ENCODE peak calls at places on chromosomes 4 and X, in seven cellular contexts. One of them, this sample, is unnamed.

GRCh38 chrX:24355095-24355494 is 5.3 kb upstream of the SUPT20HL1 start:
- DNase-seq in IMR-90: peak; percentile 12
- DNase-seq in PC-3: no peak
- DNase-seq in suprapubic skin: no peak
- DNase-seq in fibroblast of pulmonary artery: no peak
- DNase-seq in ascending aorta: no peak
- DNase-seq in ovary: no peak
- DNase-seq in this sample: no peak

GRCh38 chrX:13177921-13178320 is 133.5 kb upstream of the FAM9C start:
- DNase-seq in IMR-90: no peak
- DNase-seq in PC-3: no peak
- DNase-seq in suprapubic skin: no peak
- DNase-seq in fibroblast of pulmonary artery: no peak
- DNase-seq in ascending aorta: no peak
- DNase-seq in ovary: no peak
- DNase-seq in this sample: no peak

GRCh38 chr4:1305261-1305711 is 15.6 kb downstream of the MAEA start:
- DNase-seq in IMR-90: no peak
- DNase-seq in PC-3: peak; percentile 60
- DNase-seq in suprapubic skin: no peak
- DNase-seq in fibroblast of pulmonary artery: no peak
- DNase-seq in ascending aorta: no peak
- DNase-seq in ovary: no peak
- DNase-seq in this sample: no peak

GRCh38 chr4:53895137-53895536 is 169.3 kb downstream of the CHIC2 start:
- DNase-seq in IMR-90: no peak
- DNase-seq in PC-3: no peak
- DNase-seq in suprapubic skin: no peak
- DNase-seq in fibroblast of pulmonary artery: no peak
- DNase-seq in ascending aorta: no peak
- DNase-seq in ovary: no peak
- DNase-seq in this sample: no peak

GRCh38 chrX:135454816-135455215 is 33.1 kb downstream of the SMIM10L2A start:
- DNase-seq in IMR-90: no peak
- DNase-seq in PC-3: no peak
- DNase-seq in suprapubic skin: no peak
- DNase-seq in fibroblast of pulmonary artery: peak; percentile 10
- DNase-seq in ascending aorta: no peak
- DNase-seq in ovary: no peak
- DNase-seq in this sample: no peak

GRCh38 chrX:134480061-134480460 is 20.1 kb downstream of the HPRT1 start:
- DNase-seq in IMR-90: peak; percentile 70
- DNase-seq in PC-3: no peak
- DNase-seq in suprapubic skin: no peak
- DNase-seq in fibroblast of pulmonary artery: peak; percentile 40
- DNase-seq in ascending aorta: no peak
- DNase-seq in ovary: no peak
- DNase-seq in this sample: peak; percentile 42

GRCh38 chr4:4395849-4396627 is 9.1 kb downstream of the NSG1 start:
- DNase-seq in IMR-90: peak; percentile 53
- DNase-seq in PC-3: no peak
- DNase-seq in suprapubic skin: no peak
- DNase-seq in fibroblast of pulmonary artery: peak; percentile 31
- DNase-seq in ascending aorta: no peak
- DNase-seq in ovary: no peak
- DNase-seq in this sample: peak; percentile 29

GRCh38 chr4:117481742-117482141 is 396.4 kb upstream of the TRAM1L1 start:
- DNase-seq in IMR-90: peak; percentile 85
- DNase-seq in PC-3: no peak
- DNase-seq in suprapubic skin: no peak
- DNase-seq in fibroblast of pulmonary artery: peak; percentile 0
- DNase-seq in ascending aorta: no peak
- DNase-seq in ovary: no peak
- DNase-seq in this sample: no peak

GRCh38 chr4:118557298-118557851 is 127.8 kb upstream of the METTL14 start:
- DNase-seq in IMR-90: peak; percentile 62
- DNase-seq in PC-3: peak; percentile 58
- DNase-seq in suprapubic skin: no peak
- DNase-seq in fibroblast of pulmonary artery: peak; percentile 34
- DNase-seq in ascending aorta: no peak
- DNase-seq in ovary: no peak
- DNase-seq in this sample: peak; percentile 73

GRCh38 chr4:18020671-18021469 is 685 bp downstream of the LCORL start:
- DNase-seq in IMR-90: peak; percentile 83
- DNase-seq in PC-3: peak; percentile 57
- DNase-seq in suprapubic skin: peak; percentile 86
- DNase-seq in fibroblast of pulmonary artery: peak; percentile 89
- DNase-seq in ascending aorta: peak; percentile 84
- DNase-seq in ovary: peak; percentile 75
- DNase-seq in this sample: peak; percentile 80

GRCh38 chrX:37504991-37505390 is 66.5 kb upstream of the LANCL3 start:
- DNase-seq in IMR-90: no peak
- DNase-seq in PC-3: no peak
- DNase-seq in suprapubic skin: no peak
- DNase-seq in fibroblast of pulmonary artery: no peak
- DNase-seq in ascending aorta: no peak
- DNase-seq in ovary: no peak
- DNase-seq in this sample: no peak

DNA sequence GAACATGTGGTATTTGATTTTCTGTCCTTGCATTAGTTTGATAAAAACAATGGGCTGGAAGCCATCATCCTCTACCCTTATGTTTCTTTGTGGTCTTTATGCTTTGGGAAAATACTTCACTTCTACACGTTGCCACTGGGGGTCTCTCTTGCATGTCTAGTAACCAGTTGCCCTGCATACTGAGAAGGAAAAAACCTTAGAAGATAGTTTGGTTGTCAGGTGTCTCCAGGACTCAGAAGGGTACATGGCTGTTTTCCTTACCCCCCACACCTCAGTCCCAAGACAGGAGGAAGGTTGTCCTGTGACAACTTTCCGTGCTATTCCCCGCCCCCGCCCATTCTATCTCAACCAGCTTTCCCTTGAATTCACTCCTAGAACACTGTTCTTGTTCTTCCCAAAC is 62.1 kb upstream of the LANCL3 start:
- DNase-seq in IMR-90: no peak
- DNase-seq in PC-3: peak; percentile 28
- DNase-seq in suprapubic skin: no peak
- DNase-seq in fibroblast of pulmonary artery: no peak
- DNase-seq in ascending aorta: no peak
- DNase-seq in ovary: no peak
- DNase-seq in this sample: no peak
- TF ChIP-seq CTCF in IMR-90: peak; percentile 29
- TF ChIP-seq CTCF in PC-3: peak; percentile 53
- TF ChIP-seq CTCF in suprapubic skin: no peak
- TF ChIP-seq CTCF in fibroblast of pulmonary artery: peak; percentile 33
- TF ChIP-seq CTCF in ascending aorta: peak; percentile 23
- TF ChIP-seq CTCF in ovary: no peak
- TF ChIP-seq CTCF in this sample: peak; percentile 47

GRCh38 chr4:126106658-126107057 is 791.9 kb downstream of the FAT4 start:
- DNase-seq in IMR-90: no peak
- DNase-seq in PC-3: no peak
- DNase-seq in suprapubic skin: no peak
- DNase-seq in fibroblast of pulmonary artery: peak; percentile 0
- DNase-seq in ascending aorta: no peak
- DNase-seq in ovary: no peak
- DNase-seq in this sample: no peak
- TF ChIP-seq CTCF in IMR-90: peak; percentile 5
- TF ChIP-seq CTCF in PC-3: peak; percentile 29
- TF ChIP-seq CTCF in suprapubic skin: no peak
- TF ChIP-seq CTCF in fibroblast of pulmonary artery: peak; percentile 27
- TF ChIP-seq CTCF in ascending aorta: no peak
- TF ChIP-seq CTCF in ovary: no peak
- TF ChIP-seq CTCF in this sample: peak; percentile 51

DNA sequence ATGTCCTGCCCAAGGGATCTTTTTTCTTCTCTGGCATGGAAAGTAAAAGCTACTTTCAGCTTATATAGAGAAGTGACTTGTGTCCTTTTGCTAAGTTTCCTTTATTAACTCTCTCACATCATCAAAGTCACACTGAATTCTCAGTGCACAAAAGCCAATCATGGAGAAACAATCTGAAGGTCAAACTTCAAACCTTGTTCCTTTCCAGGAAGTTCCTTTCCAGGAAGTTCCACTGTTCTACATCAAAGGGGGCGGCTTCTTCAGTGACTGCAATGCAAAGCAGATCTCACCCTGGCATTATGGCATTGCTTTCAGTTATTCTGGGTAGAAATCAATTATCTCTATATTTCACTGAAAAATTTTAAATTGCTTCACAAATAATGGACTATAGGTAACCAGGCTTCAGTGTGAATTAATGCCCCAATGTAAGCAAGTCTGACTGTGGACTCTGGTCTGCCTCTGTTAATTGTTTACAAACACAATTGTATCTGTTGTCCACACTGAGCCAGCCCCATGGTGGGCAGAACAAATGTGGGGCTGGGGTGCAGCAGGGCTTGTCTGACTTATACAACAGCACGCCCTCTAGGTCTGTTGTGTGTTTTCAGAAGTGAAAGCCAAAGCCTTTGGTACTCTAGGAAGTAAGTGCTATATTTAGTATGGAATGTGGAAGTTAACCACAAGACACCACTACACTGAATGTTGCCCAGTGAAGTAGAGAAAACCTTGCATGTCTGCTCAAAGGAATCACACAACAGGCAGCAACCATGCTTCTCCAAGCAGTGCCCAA is 98.8 kb downstream of the CDS1 start:
- DNase-seq in IMR-90: peak; percentile 82
- DNase-seq in PC-3: peak; percentile 40
- DNase-seq in suprapubic skin: no peak
- DNase-seq in fibroblast of pulmonary artery: peak; percentile 71
- DNase-seq in ascending aorta: no peak
- DNase-seq in ovary: no peak
- DNase-seq in this sample: peak; percentile 79
- TF ChIP-seq CTCF in IMR-90: peak; percentile 15
- TF ChIP-seq CTCF in PC-3: peak; percentile 21
- TF ChIP-seq CTCF in suprapubic skin: no peak
- TF ChIP-seq CTCF in fibroblast of pulmonary artery: peak; percentile 10
- TF ChIP-seq CTCF in ascending aorta: no peak
- TF ChIP-seq CTCF in ovary: no peak
- TF ChIP-seq CTCF in this sample: peak; percentile 57

GRCh38 chr4:24686866-24687672 is 102.7 kb upstream of the DHX15 start:
- DNase-seq in IMR-90: no peak
- DNase-seq in PC-3: peak; percentile 54
- DNase-seq in suprapubic skin: no peak
- DNase-seq in fibroblast of pulmonary artery: peak; percentile 11
- DNase-seq in ascending aorta: no peak
- DNase-seq in ovary: no peak
- DNase-seq in this sample: no peak
- TF ChIP-seq CTCF in IMR-90: peak; percentile 35
- TF ChIP-seq CTCF in PC-3: peak; percentile 78
- TF ChIP-seq CTCF in suprapubic skin: no peak
- TF ChIP-seq CTCF in fibroblast of pulmonary artery: peak; percentile 45
- TF ChIP-seq CTCF in ascending aorta: no peak
- TF ChIP-seq CTCF in ovary: no peak
- TF ChIP-seq CTCF in this sample: peak; percentile 68

GRCh38 chr4:176792348-176793059 is at the start of gene VEGFC:
- DNase-seq in IMR-90: peak; percentile 73
- DNase-seq in PC-3: peak; percentile 66
- DNase-seq in suprapubic skin: peak; percentile 77
- DNase-seq in fibroblast of pulmonary artery: peak; percentile 72
- DNase-seq in ascending aorta: peak; percentile 71
- DNase-seq in ovary: peak; percentile 61
- DNase-seq in this sample: peak; percentile 84

GRCh38 chr4:176788971-176789370 is 3.8 kb downstream of the VEGFC start:
- DNase-seq in IMR-90: no peak
- DNase-seq in PC-3: peak; percentile 10
- DNase-seq in suprapubic skin: no peak
- DNase-seq in fibroblast of pulmonary artery: no peak
- DNase-seq in ascending aorta: no peak
- DNase-seq in ovary: no peak
- DNase-seq in this sample: no peak

GRCh38 chr4:176791591-176792347 is 953 bp downstream of the VEGFC start:
- DNase-seq in IMR-90: peak; percentile 54
- DNase-seq in PC-3: peak; percentile 38
- DNase-seq in suprapubic skin: peak; percentile 64
- DNase-seq in fibroblast of pulmonary artery: peak; percentile 51
- DNase-seq in ascending aorta: peak; percentile 62
- DNase-seq in ovary: no peak
- DNase-seq in this sample: peak; percentile 43

GRCh38 chr4:176789955-176790354 is 2.8 kb downstream of the VEGFC start:
- DNase-seq in IMR-90: peak; percentile 81
- DNase-seq in PC-3: peak; percentile 89
- DNase-seq in suprapubic skin: no peak
- DNase-seq in fibroblast of pulmonary artery: peak; percentile 74
- DNase-seq in ascending aorta: no peak
- DNase-seq in ovary: no peak
- DNase-seq in this sample: peak; percentile 94

DNA sequence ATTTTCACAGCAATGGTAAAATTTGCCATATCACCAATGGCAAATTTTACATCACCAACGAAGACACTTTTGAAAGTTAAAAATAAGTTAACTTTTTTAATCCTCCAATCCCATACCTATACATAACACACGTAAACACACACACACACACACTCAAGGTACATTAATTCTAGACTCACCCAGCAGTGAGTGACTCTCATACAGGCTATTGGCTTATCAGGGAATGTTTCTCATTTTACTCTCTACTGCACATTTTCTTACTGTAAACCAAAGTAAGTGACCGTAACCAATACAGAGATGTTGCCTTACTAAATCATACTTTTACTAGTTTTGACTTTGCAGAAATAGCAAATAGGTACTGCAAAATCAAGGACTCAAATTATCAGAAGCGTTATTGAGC is 2.3 kb downstream of the VEGFC start:
- DNase-seq in IMR-90: no peak
- DNase-seq in PC-3: peak; percentile 25
- DNase-seq in suprapubic skin: no peak
- DNase-seq in fibroblast of pulmonary artery: no peak
- DNase-seq in ascending aorta: no peak
- DNase-seq in ovary: no peak
- DNase-seq in this sample: no peak
- TF ChIP-seq CTCF in IMR-90: no peak
- TF ChIP-seq CTCF in PC-3: no peak
- TF ChIP-seq CTCF in suprapubic skin: no peak
- TF ChIP-seq CTCF in fibroblast of pulmonary artery: no peak
- TF ChIP-seq CTCF in ascending aorta: no peak
- TF ChIP-seq CTCF in ovary: no peak
- TF ChIP-seq CTCF in this sample: no peak

DNA sequence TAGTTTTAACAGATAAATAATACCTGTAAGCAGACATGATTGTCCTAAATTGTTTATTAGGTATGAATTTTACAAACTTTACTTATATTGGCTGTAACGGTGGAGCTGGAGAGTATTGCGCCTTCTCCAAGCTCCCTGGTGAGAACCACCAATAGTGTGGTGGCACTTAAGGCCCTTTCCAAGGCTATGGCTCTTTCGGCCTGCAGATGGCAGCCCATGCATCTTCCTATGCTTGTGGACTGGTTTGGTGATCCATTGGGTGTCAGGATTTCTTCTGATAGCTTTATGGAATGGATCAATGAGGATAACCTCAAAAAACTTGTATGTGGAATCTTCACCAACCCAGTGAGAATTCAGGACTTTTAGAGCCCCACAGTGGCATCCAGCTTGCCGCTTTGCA is 7.8 kb downstream of the LARP1B start:
- DNase-seq in IMR-90: peak; percentile 24
- DNase-seq in PC-3: peak; percentile 53
- DNase-seq in suprapubic skin: no peak
- DNase-seq in fibroblast of pulmonary artery: peak; percentile 56
- DNase-seq in ascending aorta: no peak
- DNase-seq in ovary: no peak
- DNase-seq in this sample: peak; percentile 12
- TF ChIP-seq CTCF in IMR-90: peak; percentile 23
- TF ChIP-seq CTCF in PC-3: peak; percentile 62
- TF ChIP-seq CTCF in suprapubic skin: no peak
- TF ChIP-seq CTCF in fibroblast of pulmonary artery: peak; percentile 51
- TF ChIP-seq CTCF in ascending aorta: no peak
- TF ChIP-seq CTCF in ovary: no peak
- TF ChIP-seq CTCF in this sample: peak; percentile 66

GRCh38 chr4:67332627-67333026 is 212.7 kb downstream of the CENPC start:
- DNase-seq in IMR-90: no peak
- DNase-seq in PC-3: peak; percentile 59
- DNase-seq in suprapubic skin: no peak
- DNase-seq in fibroblast of pulmonary artery: peak; percentile 3
- DNase-seq in ascending aorta: no peak
- DNase-seq in ovary: no peak
- DNase-seq in this sample: peak; percentile 7
- TF ChIP-seq CTCF in IMR-90: peak; percentile 13
- TF ChIP-seq CTCF in PC-3: peak; percentile 70
- TF ChIP-seq CTCF in suprapubic skin: no peak
- TF ChIP-seq CTCF in fibroblast of pulmonary artery: peak; percentile 57
- TF ChIP-seq CTCF in ascending aorta: no peak
- TF ChIP-seq CTCF in ovary: no peak
- TF ChIP-seq CTCF in this sample: peak; percentile 73

This sample was measured in HFFc6.